ENCODE peak calls at places on chromosomes 13 and 19, in four cellular contexts. J is activated naive CD8-positive, alpha-beta T cell treated with anti-CD3 and anti-CD28 coated beads, Interleukin-2, amount 50 U/mL, for 24 hours; P is dorsolateral prefrontal cortex; D is stimulated activated naive CD8-positive, alpha-beta T cell treated with anti-CD3 and anti-CD28 coated beads, Interleukin-15, Interleukin-2, amounts not matched to agents 100 U/mL and 50 U/mL, for 24 hours. T is an unnamed sample.

GRCh38 chr19:4403005-4403761 is 743 bp downstream of the CHAF1A start:
- DNase-seq in J (no peak), P (no peak), D (no peak), T (no peak)

GRCh38 chr13:108213946-108214345 is 1.4 kb downstream of the LIG4 start:
- DNase-seq in J (no peak), P (no peak), D (no peak), T (no peak)

GRCh38 chr13:87295636-87296035 is 375.5 kb upstream of the SLITRK5 start:
- DNase-seq in J (no peak), P (no peak), D (no peak), T (no peak)

GRCh38 chr19:12111176-12111575 is 29.0 kb downstream of the ZNF20 start:
- DNase-seq in J (no peak), P (no peak), D (no peak), T (no peak)

GRCh38 chr13:50001287-50001686 is 4.4 kb downstream of the TRIM13 start:
- DNase-seq in J (no peak), P (no peak), D (no peak), T (no peak)

GRCh38 chr13:102911336-102911735 is 65.5 kb downstream of the ERCC5 start:
- DNase-seq in J (no peak), P (no peak), D (no peak), T (no peak)

GRCh38 chr13:73618275-73618865 is 515.8 kb downstream of the KLF12 start:
- DNase-seq in J (no peak), P (no peak), D (no peak), T (no peak)

GRCh38 chr13:77298403-77298802 is 28.5 kb downstream of the MYCBP2 start:
- DNase-seq in J (no peak), P (no peak), D (no peak), T (peak)

GRCh38 chr13:28451482-28452217 is 43.3 kb downstream of the FLT1 start:
- DNase-seq in J (no peak), P (no peak), D (no peak), T (no peak)

GRCh38 chr19:3020321-3020960 is 8.6 kb downstream of the TLE2 start:
- DNase-seq in J (no peak), P (no peak), D (no peak), T (no peak)

GRCh38 chr13:42532561-42533335 is 41.2 kb upstream of the TNFSF11 start:
- DNase-seq in J (no peak), P (no peak), D (no peak), T (no peak)